ENCODE peak calls at places on chromosomes 12 and 14, in six cellular contexts. P is ovary, D is hepatocyte, E is upper lobe of right lung, Q is tibial nerve, R is pancreas. F is an unnamed sample.

GRCh38 chr14:90534091-90534837 is 137.4 kb downstream of the CALM1 start:
- DNase-seq in P (no peak), E (peak; percentile 78), R (no peak), Q (no peak), D (no peak), F (no peak)

GRCh38 chr12:32603858-32604257 is 75.2 kb upstream of the DNM1L start:
- DNase-seq in Q (no peak), R (no peak), E (no peak), P (no peak), D (no peak), F (no peak)

GRCh38 chr14:74852922-74853530 is 22.9 kb downstream of the PROX2 start:
- DNase-seq in E (no peak), D (peak; percentile 16), P (no peak), R (no peak), Q (no peak), F (no peak)

GRCh38 chr12:85278598-85279448 is 1.2 kb upstream of the ALX1 start:
- DNase-seq in P (no peak), R (no peak), E (no peak), D (no peak), Q (no peak), F (no peak)

GRCh38 chr12:25320123-25321006 is 69.6 kb upstream of the KRAS start:
- DNase-seq in P (no peak), D (peak; percentile 16), R (no peak), Q (no peak), E (no peak), F (no peak)

GRCh38 chr12:79569679-79570078 is 121.1 kb downstream of the PAWR start:
- DNase-seq in P (no peak), R (no peak), Q (no peak), E (no peak), D (no peak), F (no peak)

GRCh38 chr14:53742226-53742607 is 214.4 kb downstream of the BMP4 start:
- DNase-seq in R (no peak), D (no peak), P (no peak), Q (no peak), E (no peak), F (no peak)

GRCh38 chr12:48067250-48067938 is 38.5 kb downstream of the SENP1 start:
- DNase-seq in D (no peak), Q (no peak), P (no peak), E (no peak), R (no peak), F (no peak)

GRCh38 chr12:106499628-106500027 is 83.2 kb upstream of the RFX4 start:
- DNase-seq in E (no peak), R (no peak), Q (no peak), D (no peak), P (no peak), F (no peak)

GRCh38 chr12:76976777-76977465 is 88.4 kb downstream of the E2F7 start:
- DNase-seq in D (no peak), P (no peak), R (no peak), Q (no peak), E (no peak), F (no peak)

GRCh38 chr12:107122452-107122958 is 29.2 kb upstream of the CRY1 start:
- DNase-seq in Q (no peak), R (no peak), E (no peak), P (no peak), D (no peak), F (no peak)

GRCh38 chr12:12524128-12524527 is 38.5 kb downstream of the DUSP16 start:
- DNase-seq in Q (no peak), E (no peak), R (no peak), P (no peak), D (no peak), F (no peak)
- H3K27ac ChIP-seq in Q (no peak overlapping the region), E (no peak overlapping the region), R (no peak overlapping the region), P (no peak overlapping the region), D (peak overlapping the region; percentile 25), F (no peak overlapping the region)

DNA sequence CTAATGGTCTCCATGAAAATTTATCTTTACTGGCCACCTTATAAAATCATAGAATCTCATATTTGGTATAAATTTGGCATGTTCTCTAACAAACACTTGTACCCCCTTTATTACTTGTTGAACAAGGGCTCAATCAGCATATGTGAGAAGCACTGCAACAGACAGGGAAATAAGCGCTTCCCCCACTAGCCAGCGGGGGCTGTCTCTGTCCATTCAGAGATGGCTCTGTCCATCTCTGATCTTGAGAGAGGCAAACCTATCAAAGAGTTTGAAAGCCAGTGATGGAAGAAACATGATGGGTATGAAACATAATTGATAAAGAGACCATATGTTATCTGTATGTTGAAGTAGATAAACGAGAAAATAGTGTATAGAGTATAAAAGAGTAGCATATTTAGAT is 326.8 kb downstream of the PDZRN4 start:
- DNase-seq in R (no peak), Q (no peak), E (no peak), P (no peak), D (no peak), F (no peak)
- H3K27me3 ChIP-seq in R (no peaks in the 10 kb centered on the region), Q (no peaks in the 10 kb centered on the region), E (no peaks in the 10 kb centered on the region), P (no peaks in the 10 kb centered on the region), D (no peaks in the 10 kb centered on the region), F (no peaks in the 10 kb centered on the region)

DNA sequence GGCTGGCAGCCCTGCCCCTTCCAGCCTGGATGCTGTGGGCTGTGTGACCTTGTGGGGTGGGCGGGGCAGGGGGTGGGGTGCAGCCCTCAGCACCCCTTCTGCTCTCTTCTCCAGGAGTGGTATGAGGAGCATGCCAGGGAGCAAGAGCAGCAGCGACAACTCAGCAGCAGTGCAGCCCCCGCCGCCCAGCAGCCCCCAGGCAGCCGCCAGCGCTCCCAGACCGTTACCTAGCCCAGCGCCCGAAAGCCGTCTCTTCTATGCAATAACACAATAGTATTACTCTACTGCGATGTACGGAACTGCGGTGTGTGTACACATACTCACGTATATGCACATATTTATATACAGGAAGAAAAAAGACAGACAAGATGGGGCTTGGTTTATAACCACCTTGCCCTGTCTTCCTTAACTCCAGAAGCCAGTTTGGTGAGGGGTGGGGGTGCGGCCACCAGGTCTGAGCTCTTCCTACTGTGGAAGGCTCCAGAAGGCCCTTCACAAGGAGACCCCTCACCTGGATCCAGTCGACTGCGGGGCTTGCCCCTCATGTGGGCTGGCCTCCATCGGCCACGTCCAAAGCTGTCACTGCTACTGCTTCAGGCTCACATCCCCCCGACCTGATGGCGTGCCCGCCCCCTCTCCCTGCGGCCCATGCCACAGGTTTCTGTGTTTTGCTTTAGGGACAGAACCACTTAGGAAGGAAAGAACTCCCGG is 38.9 kb downstream of the SLC8B1 start:
- DNase-seq in P (no peak), D (no peak), R (no peak), Q (no peak), E (no peak), F (no peak)
- TF ChIP-seq CTCF in P (no peak), D (no peak), R (no peak), Q (no peak), E (no peak), F (no peak)

GRCh38 chr12:108333898-108334699 is 5.0 kb downstream of the CMKLR1 start:
- DNase-seq in R (no peak), E (no peak), Q (no peak), D (no peak), P (no peak), F (no peak)
- H3K27ac ChIP-seq in R (no peak overlapping the region), E (peak overlapping the region; percentile 32), Q (peak overlapping the region; percentile 8), D (no peak overlapping the region), P (no peak overlapping the region), F (peak overlapping the region; percentile 57)

GRCh38 chr12:132459270-132459669 is 30.7 kb upstream of the FBRSL1 start:
- DNase-seq in R (no peak), E (no peak), Q (no peak), P (no peak), D (no peak), F (no peak)
- H3K27me3 ChIP-seq in R (no peaks in the 10 kb centered on the region), E (no peaks in the 10 kb centered on the region), Q (no peaks in the 10 kb centered on the region), P (no peaks in the 10 kb centered on the region), D (peaks cover 10% of the 10 kb centered on the region), F (no peaks in the 10 kb centered on the region)

DNA sequence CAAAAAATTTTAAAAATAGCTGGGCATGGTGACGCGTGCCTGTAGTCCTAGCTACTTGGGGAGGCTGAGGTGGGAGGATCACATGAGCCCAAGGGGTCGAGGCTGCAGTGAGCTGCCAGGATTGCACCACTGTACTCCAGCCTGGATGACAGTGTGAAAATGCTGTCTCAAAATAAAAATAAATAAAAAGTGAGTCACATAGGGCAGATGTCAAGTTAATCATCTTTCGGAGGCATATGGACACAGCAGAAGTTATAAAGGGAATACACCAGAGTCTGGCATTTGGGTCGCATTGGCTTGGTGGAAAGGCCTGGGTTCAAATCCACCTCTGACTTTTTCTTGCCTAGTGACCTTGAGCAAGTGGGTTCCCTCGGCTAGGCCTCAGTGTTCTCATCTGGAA is 92.7 kb downstream of the PHETA1 start:
- DNase-seq in E (no peak), R (no peak), D (no peak), Q (no peak), P (no peak), F (no peak)
- TF ChIP-seq CTCF in E (no peak), R (no peak), D (no peak), Q (no peak), P (no peak), F (no peak)

GRCh38 chr12:105347486-105347885 is 17.0 kb downstream of the C12orf75 start:
- DNase-seq in P (no peak), E (no peak), R (no peak), Q (no peak), D (no peak), F (no peak)

GRCh38 chr12:105352049-105352448 is 21.6 kb downstream of the C12orf75 start:
- DNase-seq in Q (no peak), R (no peak), E (no peak), D (no peak), P (no peak), F (no peak)

GRCh38 chr12:105348142-105348541 is 17.7 kb downstream of the C12orf75 start:
- DNase-seq in Q (no peak), D (no peak), E (no peak), P (no peak), R (no peak), F (no peak)

GRCh38 chr12:105351523-105351922 is 21.0 kb downstream of the C12orf75 start:
- DNase-seq in R (no peak), D (no peak), P (no peak), Q (no peak), E (no peak), F (no peak)

GRCh38 chr12:105348561-105348960 is 18.1 kb downstream of the C12orf75 start:
- DNase-seq in Q (no peak), P (no peak), E (no peak), D (no peak), R (no peak), F (no peak)
- H3K27ac ChIP-seq in Q (no peak overlapping the region), P (no peak overlapping the region), E (no peak overlapping the region), D (no peak overlapping the region), R (no peak overlapping the region), F (no peak overlapping the region)